ENCODE peak calls at places on chromosomes 13 and 19, in ten cellular contexts. B is heart left ventricle; Y is tibial nerve; F is right lobe of liver; M is activated naive CD8-positive, alpha-beta T cell treated with anti-CD3 and anti-CD28 coated beads for 36 hours; E is amniotic stem cell; S is NCI-H748 treated with DMSO at 0.1 percent for 48 hours; H is Calu3; U is NCI-H446 treated with DMSO at 0.1 percent for 48 hours; X is NCI-H2081 treated with DMSO at 0.1 percent for 48 hours. W is an unnamed sample.

GRCh38 chr13:34156841-34157365 is 339.0 kb downstream of the RFC3 start:
- DNase-seq in B (peak), Y (peak), F (no peak), M (peak), E (peak), S (peak), H (peak), U (peak), X (peak), W (peak)

GRCh38 chr19:9721861-9722260 is 46.7 kb downstream of the ZNF846 start:
- DNase-seq in B (no peak), Y (no peak), F (no peak), M (no peak), E (no peak), S (no peak), H (no peak), U (no peak), X (no peak), W (no peak)

GRCh38 chr13:106036870-106037269 is 498.6 kb downstream of the EFNB2 start:
- DNase-seq in B (no peak), Y (no peak), F (no peak), M (no peak), E (no peak), S (no peak), H (peak), U (no peak), X (no peak), W (no peak)

GRCh38 chr19:56837492-56837891 is 3.0 kb downstream of the PEG3 start:
- DNase-seq in B (peak), Y (peak), F (peak), M (peak), E (no peak), S (no peak), H (no peak), U (no peak), X (no peak), W (no peak)

GRCh38 chr19:54352041-54352440 is 12.7 kb downstream of the LAIR1 start:
- DNase-seq in B (no peak), Y (no peak), F (no peak), M (no peak), E (no peak), S (no peak), H (no peak), U (no peak), X (no peak), W (no peak)

GRCh38 chr19:46537136-46538097 is 41.8 kb upstream of the PNMA8B start:
- DNase-seq in B (peak), Y (peak), F (no peak), M (peak), E (no peak), S (peak), H (peak), U (no peak), X (no peak), W (no peak)

GRCh38 chr19:42075364-42075615 is 676 bp upstream of the ZNF574 start:
- DNase-seq in B (no peak), Y (no peak), F (no peak), M (no peak), E (no peak), S (no peak), H (no peak), U (no peak), X (no peak), W (no peak)

GRCh38 chr19:55437410-55437809 is 5.7 kb downstream of the SHISA7 start:
- DNase-seq in B (peak), Y (no peak), F (no peak), M (no peak), E (no peak), S (no peak), H (peak), U (no peak), X (no peak), W (no peak)

GRCh38 chr13:88745013-88745412 is 1073.8 kb downstream of the SLITRK5 start:
- DNase-seq in B (no peak), Y (no peak), F (no peak), M (no peak), E (no peak), S (no peak), H (no peak), U (no peak), X (no peak), W (no peak)

GRCh38 chr13:106417467-106418110 is 117.9 kb downstream of the EFNB2 start:
- DNase-seq in B (no peak), Y (no peak), F (no peak), M (no peak), E (no peak), S (no peak), H (no peak), U (no peak), X (no peak), W (no peak)

GRCh38 chr19:46493236-46494114 is 2.2 kb downstream of the PNMA8B start:
- DNase-seq in B (peak), Y (no peak), F (no peak), M (peak), E (no peak), S (no peak), H (no peak), U (no peak), X (no peak), W (no peak)

GRCh38 chr19:1425102-1425842 is 12.9 kb upstream of the RPS15 start:
- DNase-seq in B (no peak), Y (no peak), F (no peak), M (no peak), E (no peak), S (no peak), H (no peak), U (no peak), X (no peak), W (no peak)

GRCh38 chr13:113546571-113547247 is 37.8 kb upstream of the TFDP1 start:
- DNase-seq in B (peak), Y (no peak), F (peak), M (no peak), E (no peak), S (no peak), H (no peak), U (no peak), X (no peak), W (no peak)

GRCh38 chr13:45658586-45659235 is 43.2 kb upstream of the ERICH6B start:
- DNase-seq in B (no peak), Y (no peak), F (no peak), M (no peak), E (peak), S (no peak), H (no peak), U (no peak), X (no peak), W (no peak)

GRCh38 chr19:3963458-3964255 is 7.2 kb downstream of the DAPK3 start:
- DNase-seq in B (no peak), Y (no peak), F (no peak), M (no peak), E (no peak), S (no peak), H (no peak), U (no peak), X (no peak), W (no peak)

GRCh38 chr13:112674412-112675383 is 15.1 kb upstream of the ATP11A start:
- DNase-seq in B (no peak), Y (no peak), F (no peak), M (no peak), E (no peak), S (no peak), H (no peak), U (no peak), X (no peak), W (no peak)

GRCh38 chr19:46903458-46903857 is 42.7 kb downstream of the ARHGAP35 start:
- DNase-seq in B (no peak), Y (no peak), F (no peak), M (no peak), E (no peak), S (no peak), H (no peak), U (no peak), X (no peak), W (no peak)

GRCh38 chr13:48542138-48542537 is 9.3 kb upstream of the RCBTB2 start:
- DNase-seq in B (no peak), Y (no peak), F (no peak), M (no peak), E (no peak), S (no peak), H (no peak), U (no peak), X (no peak), W (no peak)

GRCh38 chr19:8569066-8569761 is 8.0 kb downstream of the MYO1F start:
- DNase-seq in B (peak), Y (no peak), F (peak), M (peak), E (peak), S (no peak), H (peak), U (no peak), X (no peak), W (no peak)

GRCh38 chr13:110116072-110116487 is 190.9 kb downstream of the COL4A1 start:
- DNase-seq in B (peak), Y (no peak), F (peak), M (peak), E (no peak), S (no peak), H (peak), U (no peak), X (no peak), W (no peak)

GRCh38 chr19:4301590-4302237 is 475 bp downstream of the TMIGD2 start:
- DNase-seq in B (no peak), Y (no peak), F (no peak), M (no peak), E (no peak), S (no peak), H (no peak), U (no peak), X (no peak), W (no peak)

GRCh38 chr13:101013245-101013644 is 338.6 kb upstream of the TMTC4 start:
- DNase-seq in B (no peak), Y (no peak), F (no peak), M (no peak), E (no peak), S (no peak), H (no peak), U (no peak), X (no peak), W (no peak)

GRCh38 chr13:111634410-111634809 is 314.0 kb downstream of the TEX29 start:
- DNase-seq in B (no peak), Y (no peak), F (no peak), M (no peak), E (no peak), S (no peak), H (no peak), U (no peak), X (no peak), W (no peak)

GRCh38 chr19:48654299-48655059 is 8.5 kb upstream of the CA11 start:
- DNase-seq in B (no peak), Y (no peak), F (no peak), M (no peak), E (no peak), S (no peak), H (no peak), U (peak), X (no peak), W (peak)

GRCh38 chr13:40665061-40665753 is 1.2 kb downstream of the FOXO1 start:
- DNase-seq in B (peak), Y (no peak), F (peak), M (peak), E (no peak), S (no peak), H (peak), U (no peak), X (no peak), W (no peak)

GRCh38 chr13:39588384-39588783 is 14.6 kb downstream of the LHFPL6 start:
- DNase-seq in B (no peak), Y (no peak), F (no peak), M (no peak), E (no peak), S (no peak), H (no peak), U (no peak), X (no peak), W (no peak)

GRCh38 chr19:46731007-46731501 is 14.1 kb upstream of the PRKD2 start:
- DNase-seq in B (peak), Y (no peak), F (no peak), M (no peak), E (peak), S (no peak), H (peak), U (no peak), X (no peak), W (no peak)

GRCh38 chr19:9406798-9407352 is 28.5 kb downstream of the ZNF266 start:
- DNase-seq in B (peak), Y (peak), F (peak), M (peak), E (peak), S (peak), H (no peak), U (peak), X (peak), W (no peak)

GRCh38 chr19:19386373-19386869 is 19.1 kb upstream of the GATAD2A start:
- DNase-seq in B (no peak), Y (no peak), F (no peak), M (peak), E (no peak), S (no peak), H (no peak), U (no peak), X (no peak), W (no peak)

GRCh38 chr19:51531349-51532315 is at the start of gene SIGLEC6:
- DNase-seq in B (peak), Y (peak), F (peak), M (no peak), E (no peak), S (no peak), H (no peak), U (no peak), X (no peak), W (no peak)

GRCh38 chr13:51523082-51523518 is 61.2 kb upstream of the WDFY2 start:
- DNase-seq in B (peak), Y (no peak), F (peak), M (peak), E (no peak), S (no peak), H (no peak), U (peak), X (no peak), W (no peak)

GRCh38 chr13:36859259-36859658 is 40.2 kb downstream of the RFXAP start:
- DNase-seq in B (no peak), Y (no peak), F (no peak), M (no peak), E (no peak), S (no peak), H (no peak), U (no peak), X (no peak), W (no peak)

GRCh38 chr19:1486720-1487575 is 3.2 kb downstream of the PCSK4 start:
- DNase-seq in B (no peak), Y (no peak), F (no peak), M (no peak), E (no peak), S (no peak), H (no peak), U (no peak), X (no peak), W (no peak)

GRCh38 chr19:30335306-30335886 is 36.8 kb upstream of the ZNF536 start:
- DNase-seq in B (no peak), Y (no peak), F (no peak), M (no peak), E (no peak), S (no peak), H (no peak), U (no peak), X (no peak), W (no peak)

GRCh38 chr13:46354143-46355087 is 32.6 kb downstream of the RUBCNL start:
- DNase-seq in B (no peak), Y (no peak), F (no peak), M (peak), E (peak), S (no peak), H (peak), U (no peak), X (no peak), W (no peak)

GRCh38 chr19:46733693-46734240 is 12.1 kb upstream of the FKRP start:
- DNase-seq in B (no peak), Y (no peak), F (no peak), M (no peak), E (no peak), S (no peak), H (no peak), U (no peak), X (no peak), W (no peak)

GRCh38 chr13:39565036-39565949 is 37.7 kb downstream of the LHFPL6 start:
- DNase-seq in B (peak), Y (no peak), F (no peak), M (no peak), E (peak), S (no peak), H (peak), U (no peak), X (no peak), W (no peak)

GRCh38 chr13:113364933-113365371 is 1.0 kb upstream of the GRTP1 start:
- DNase-seq in B (no peak), Y (no peak), F (no peak), M (no peak), E (no peak), S (no peak), H (no peak), U (no peak), X (no peak), W (no peak)

GRCh38 chr13:42894765-42895181 is 97.3 kb downstream of the EPSTI1 start:
- DNase-seq in B (peak), Y (no peak), F (no peak), M (no peak), E (no peak), S (peak), H (no peak), U (peak), X (peak), W (peak)

W was measured in NCI-H524 treated with DMSO at 0.1 percent for 48 hours.